ENCODE peak calls at places on chromosomes 5 and 9, in five cellular contexts. I is prostate gland, X is H54, H is A549, J is GM12891. B is an unnamed sample.

GRCh38 chr5:54754420-54754819 is 231.0 kb downstream of the ESM1 start:
- DNase-seq in J (no peak), X (no peak), I (no peak), H (no peak), B (no peak)

GRCh38 chr5:139157556-139157955 is 40.6 kb downstream of the SIL1 start:
- DNase-seq in H (no peak), I (peak), J (no peak), X (no peak), B (no peak)

GRCh38 chr9:83477571-83477970 is 60.6 kb downstream of the FRMD3 start:
- DNase-seq in J (no peak), H (no peak), I (no peak), X (no peak), B (no peak)

GRCh38 chr5:1513326-1514026 is 10.3 kb downstream of the LPCAT1 start:
- DNase-seq in J (no peak), I (no peak), X (no peak), H (no peak), B (no peak)

GRCh38 chr5:146947181-146947941 is 68.8 kb upstream of the PPP2R2B start:
- DNase-seq in H (peak), X (peak), J (no peak), I (no peak), B (peak)

GRCh38 chr9:33354651-33355211 is 47.6 kb downstream of the AQP7 start:
- DNase-seq in H (no peak), J (no peak), X (no peak), I (no peak), B (no peak)

GRCh38 chr5:15203376-15203775 is 296.6 kb upstream of the FBXL7 start:
- DNase-seq in I (no peak), X (no peak), J (no peak), H (no peak), B (no peak)

GRCh38 chr5:67341478-67341877 is 144.9 kb upstream of the CD180 start:
- DNase-seq in H (no peak), X (no peak), J (no peak), I (no peak), B (no peak)

GRCh38 chr5:134432174-134432573 is 20.5 kb upstream of the CDKN2AIPNL start:
- DNase-seq in I (no peak), H (no peak), X (no peak), J (no peak), B (no peak)

GRCh38 chr9:127225747-127226646 is 38.6 kb upstream of the GARNL3 start:
- DNase-seq in X (peak), J (no peak), I (no peak), H (no peak), B (no peak)

GRCh38 chr9:35253075-35253474 is 91.3 kb downstream of the UNC13B start:
- DNase-seq in H (no peak), J (no peak), I (no peak), X (no peak), B (no peak)

GRCh38 chr9:133248722-133249295 is 26.2 kb downstream of the ABO start:
- DNase-seq in H (no peak), X (no peak), J (no peak), I (no peak), B (no peak)

GRCh38 chr5:137372386-137373160 is 126.6 kb downstream of the SPOCK1 start:
- DNase-seq in H (no peak), X (no peak), I (no peak), J (no peak), B (no peak)

GRCh38 chr9:25472085-25472607 is 206.1 kb downstream of the TUSC1 start:
- DNase-seq in H (no peak), I (no peak), J (no peak), X (no peak), B (no peak)

GRCh38 chr5:50786073-50786472 is 119.6 kb downstream of the PARP8 start:
- DNase-seq in H (no peak), X (no peak), J (no peak), I (no peak), B (no peak)

GRCh38 chr5:1034421-1034905 is 25.9 kb downstream of the NKD2 start:
- DNase-seq in I (no peak), X (no peak), H (no peak), J (no peak), B (no peak)

GRCh38 chr9:133664173-133664572 is 28.0 kb downstream of the DBH start:
- DNase-seq in X (no peak), I (no peak), H (no peak), J (no peak), B (no peak)

GRCh38 chr9:91403665-91404543 is 19.7 kb downstream of the NFIL3 start:
- DNase-seq in X (no peak), I (no peak), J (no peak), H (no peak), B (peak)

GRCh38 chr9:137083418-137084004 is 3.3 kb upstream of the MAN1B1 start:
- DNase-seq in X (peak), J (no peak), H (peak), I (no peak), B (no peak)

GRCh38 chr5:32057157-32058096 is 116.7 kb downstream of the GOLPH3 start:
- DNase-seq in I (no peak), J (no peak), H (no peak), X (peak), B (no peak)

DNA sequence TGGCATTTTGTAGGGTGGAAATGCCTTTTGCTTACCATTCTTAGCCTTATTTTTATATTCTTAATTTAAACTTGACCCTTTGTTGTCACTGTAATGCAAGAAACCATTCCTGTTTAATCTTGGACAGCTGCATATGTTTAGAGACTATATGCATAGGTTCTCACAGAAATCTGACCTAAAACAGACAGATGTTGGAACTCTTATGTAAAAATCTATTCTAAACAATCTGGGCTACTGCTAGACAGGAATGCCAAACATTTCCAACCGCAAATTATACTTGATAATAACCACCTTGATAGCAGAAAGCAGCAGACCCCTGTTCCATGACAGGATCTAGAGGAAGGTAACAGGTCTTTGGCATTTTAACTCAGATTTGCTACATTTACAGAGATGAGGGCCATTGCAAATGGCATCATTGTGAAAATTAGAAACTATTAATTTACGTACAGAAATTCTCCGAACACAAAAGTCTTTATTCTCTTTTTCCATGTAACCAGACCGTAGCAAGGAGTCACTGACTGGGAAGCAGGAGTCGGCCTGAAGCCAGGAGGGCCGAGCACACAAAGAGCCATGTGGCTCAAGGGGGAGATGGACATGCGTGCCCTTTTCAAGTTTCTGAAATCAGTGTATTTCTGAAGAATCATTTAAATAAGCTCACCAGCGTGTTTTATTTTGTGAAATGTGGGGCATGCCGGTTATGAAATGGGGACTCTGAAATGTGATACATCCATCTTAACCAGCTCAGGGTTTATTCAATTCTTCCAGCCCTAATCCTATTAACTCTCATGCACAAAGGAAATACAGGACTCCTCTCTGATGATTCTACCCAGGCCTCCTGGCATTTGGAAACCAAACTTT is 139.3 kb downstream of the AOPEP start:
- DNase-seq in H (peak), J (no peak), X (no peak), I (no peak), B (no peak)
- TF ChIP-seq POLR2A in H (no peak), J (no peak), X (no peak), I (no peak), B (no peak)

GRCh38 chr5:180353226-180353962 is at the start of gene GFPT2:
- DNase-seq in X (peak), J (peak), H (peak), I (peak), B (peak)
- TF ChIP-seq POLR2A in X (peak), J (no peak), H (peak), I (no peak), B (no peak)

GRCh38 chr9:129497837-129498450 is 123.0 kb downstream of the C9orf50 start:
- DNase-seq in J (no peak), H (no peak), X (no peak), I (no peak), B (no peak)
- TF ChIP-seq POLR2A in J (no peak), H (no peak), X (peak), I (no peak), B (no peak)

DNA sequence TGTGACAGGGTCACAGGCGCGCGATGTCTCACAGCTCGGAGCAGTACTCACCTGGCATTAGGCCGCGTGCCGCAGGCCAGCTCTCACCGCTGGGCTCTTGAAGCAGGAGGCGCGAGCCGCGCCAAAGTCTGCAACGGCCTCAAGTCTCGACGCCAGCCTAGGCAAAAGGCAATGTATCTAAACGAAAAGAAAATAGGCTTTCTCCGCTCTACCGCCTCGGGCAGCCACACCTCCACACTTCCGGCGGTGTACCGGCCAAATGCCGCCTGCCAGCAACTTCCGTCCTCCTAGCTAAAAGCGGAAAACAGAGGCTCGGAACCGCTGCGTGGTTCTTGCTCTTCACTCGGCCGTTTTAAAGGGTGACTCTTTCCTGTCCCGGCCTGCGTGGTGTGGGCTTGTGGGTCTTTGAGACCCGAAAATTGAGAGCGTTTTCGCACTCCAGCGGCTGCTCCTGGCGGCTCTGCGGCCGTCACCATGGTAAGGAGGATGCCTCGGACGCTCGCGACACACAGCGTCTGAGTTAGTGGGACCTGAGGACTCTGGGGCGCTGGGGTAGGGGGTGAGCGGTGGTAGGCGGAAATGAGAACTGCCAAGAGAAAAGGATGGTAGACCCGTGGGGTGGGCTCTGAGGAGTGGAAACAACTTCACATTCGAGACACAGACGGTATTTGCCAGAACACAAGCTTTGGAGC is at the start of the genes GFM2 and NSA2:
- DNase-seq in X (peak), H (peak), I (peak), J (peak), B (peak)
- TF ChIP-seq POLR2A in X (peak), H (peak), I (peak), J (peak), B (peak)

GRCh38 chr5:141639357-141640050 is 2.7 kb downstream of the RELL2 start:
- DNase-seq in I (no peak), H (no peak), J (no peak), X (no peak), B (no peak)
- TF ChIP-seq POLR2A in I (no peak), H (no peak), J (no peak), X (no peak), B (no peak)

B was measured in erythroblast.